ENCODE peak calls at places on chromosomes 16 and 17, in four cellular contexts. H is heart left ventricle, D is HCT116, Q is body of pancreas. Y is an unnamed sample. For H3K9me3, the result is how much of the 10 kb centered on the place peaks cover.

GRCh38 chr17:48997827-48998556 is 807 bp downstream of the IGF2BP1 start:
- ATAC-seq in D (no peak), Q (no peak), H (no peak), Y (no peak)

GRCh38 chr16:70438983-70439862 is at the start of gene ST3GAL2:
- ATAC-seq in H (peak), Q (peak), D (peak), Y (peak)

GRCh38 chr17:74999523-74999922 is 12.1 kb downstream of the CDR2L start:
- ATAC-seq in Q (no peak), H (peak), D (no peak), Y (no peak)

GRCh38 chr17:5210091-5210490 is 18.4 kb upstream of the ZNF594 start:
- ATAC-seq in D (no peak), H (no peak), Q (no peak), Y (no peak)

GRCh38 chr16:46747777-46748651 is at the start of gene MYLK3:
- ATAC-seq in Q (no peak), D (no peak), H (peak), Y (no peak)

GRCh38 chr16:4970010-4970409 is 11.9 kb downstream of the SEC14L5 start:
- ATAC-seq in H (no peak), D (no peak), Q (no peak), Y (no peak)

GRCh38 chr17:59373879-59374495 is 42.5 kb downstream of the YPEL2 start:
- ATAC-seq in D (no peak), H (no peak), Q (peak), Y (peak)

GRCh38 chr17:18161226-18162094 is 22.2 kb upstream of the ALKBH5 start:
- ATAC-seq in D (no peak), Q (no peak), H (no peak), Y (no peak)

GRCh38 chr17:78759203-78759968 is 22.7 kb downstream of the CYTH1 start:
- ATAC-seq in Q (peak), H (peak), D (no peak), Y (no peak)

GRCh38 chr17:2094891-2095535 is 40.1 kb downstream of the HIC1 start:
- ATAC-seq in H (peak), D (no peak), Q (peak), Y (peak)

GRCh38 chr17:83106913-83107655 is 27.7 kb downstream of the METRNL start:
- ATAC-seq in Q (no peak), D (no peak), H (no peak), Y (peak)

GRCh38 chr16:69520800-69521602 is 44.8 kb upstream of the NFAT5 start:
- ATAC-seq in Q (no peak), H (no peak), D (no peak), Y (no peak)

GRCh38 chr17:79835470-79835899 is 3.8 kb downstream of the CBX4 start:
- ATAC-seq in Q (no peak), D (no peak), H (no peak), Y (no peak)

GRCh38 chr17:50848039-50848438 is 12.7 kb downstream of the WFIKKN2 start:
- ATAC-seq in D (no peak), H (no peak), Q (no peak), Y (no peak)

GRCh38 chr16:53911506-53911905 is 207.6 kb downstream of the FTO start:
- ATAC-seq in D (no peak), H (no peak), Q (no peak), Y (no peak)

GRCh38 chr17:19270347-19270950 is 33.3 kb downstream of the EPN2 start:
- ATAC-seq in Q (no peak), H (no peak), D (peak), Y (no peak)

GRCh38 chr17:3843935-3844516 is 2.0 kb downstream of the NCBP3 start:
- ATAC-seq in Q (no peak), D (peak), H (no peak), Y (no peak)

GRCh38 chr16:54355251-54355650 is 68.7 kb upstream of the IRX3 start:
- ATAC-seq in D (no peak), Q (no peak), H (no peak), Y (no peak)

GRCh38 chr17:50192116-50192872 is 9.1 kb downstream of the COL1A1 start:
- ATAC-seq in H (no peak), Q (no peak), D (no peak), Y (no peak)

GRCh38 chr16:2096853-2097620 is 38.7 kb downstream of the PKD1 start:
- ATAC-seq in D (no peak), Q (peak), H (no peak), Y (peak)

GRCh38 chr16:68995011-68995504 is 110.4 kb upstream of the HAS3 start:
- ATAC-seq in D (peak), Q (no peak), H (no peak), Y (no peak)

GRCh38 chr17:76548378-76549214 is 8.8 kb downstream of the PRCD start:
- ATAC-seq in D (no peak), Q (no peak), H (no peak), Y (no peak)

GRCh38 chr16:74439685-74440084 is 18.4 kb upstream of the CLEC18B start:
- ATAC-seq in D (no peak), H (no peak), Q (no peak), Y (no peak)

GRCh38 chr16:782766-783403 is 5.3 kb downstream of the RPUSD1 start:
- ATAC-seq in D (no peak), H (no peak), Q (no peak), Y (no peak)

GRCh38 chr17:2189231-2189630 is 114.4 kb downstream of the SMG6 start:
- ATAC-seq in D (no peak), Q (no peak), H (peak), Y (no peak)

GRCh38 chr16:81654346-81654745 is 124.7 kb upstream of the PLCG2 start:
- ATAC-seq in D (peak), H (no peak), Q (no peak), Y (no peak)

GRCh38 chr16:53069772-53070171 is 15.0 kb downstream of the CHD9 start:
- ATAC-seq in Q (no peak), H (no peak), D (no peak), Y (no peak)

GRCh38 chr16:1908983-1909382 is 9.2 kb downstream of the HS3ST6 start:
- ATAC-seq in Q (no peak), H (no peak), D (no peak), Y (no peak)

GRCh38 chr16:20798364-20798763 is 7.9 kb downstream of the ERI2 start:
- ATAC-seq in D (no peak), Q (no peak), H (no peak), Y (no peak)

GRCh38 chr17:32692179-32692578 is 184.7 kb downstream of the MYO1D start:
- ATAC-seq in D (no peak), H (no peak), Q (no peak), Y (no peak)

GRCh38 chr17:61399131-61400057 is at the start of gene TBX2:
- ATAC-seq in H (peak), Q (peak), D (no peak), Y (peak)

GRCh38 chr17:71995570-71995969 is 125.2 kb upstream of the SOX9 start:
- ATAC-seq in H (no peak), Q (no peak), D (no peak), Y (no peak)

GRCh38 chr16:75039941-75040340 is 41.1 kb downstream of the ZNRF1 start:
- ATAC-seq in Q (no peak), D (no peak), H (no peak), Y (no peak)

GRCh38 chr17:39221572-39221971 is 4.2 kb downstream of the STAC2 start:
- ATAC-seq in Q (no peak), D (no peak), H (no peak), Y (no peak)

GRCh38 chr17:5354310-5354709 is 65.2 kb downstream of the NUP88 start:
- ATAC-seq in Q (no peak), D (no peak), H (no peak), Y (no peak)

GRCh38 chr17:18185391-18185790 is 1.8 kb downstream of the ALKBH5 start:
- ATAC-seq in Q (no peak), D (no peak), H (no peak), Y (no peak)

GRCh38 chr16:13931845-13932244 is 11.9 kb downstream of the ERCC4 start:
- ATAC-seq in Q (no peak), H (no peak), D (no peak), Y (no peak)

GRCh38 chr16:77805403-77805802 is 17.0 kb downstream of the VAT1L start:
- ATAC-seq in Q (no peak), D (no peak), H (peak), Y (no peak)

DNA sequence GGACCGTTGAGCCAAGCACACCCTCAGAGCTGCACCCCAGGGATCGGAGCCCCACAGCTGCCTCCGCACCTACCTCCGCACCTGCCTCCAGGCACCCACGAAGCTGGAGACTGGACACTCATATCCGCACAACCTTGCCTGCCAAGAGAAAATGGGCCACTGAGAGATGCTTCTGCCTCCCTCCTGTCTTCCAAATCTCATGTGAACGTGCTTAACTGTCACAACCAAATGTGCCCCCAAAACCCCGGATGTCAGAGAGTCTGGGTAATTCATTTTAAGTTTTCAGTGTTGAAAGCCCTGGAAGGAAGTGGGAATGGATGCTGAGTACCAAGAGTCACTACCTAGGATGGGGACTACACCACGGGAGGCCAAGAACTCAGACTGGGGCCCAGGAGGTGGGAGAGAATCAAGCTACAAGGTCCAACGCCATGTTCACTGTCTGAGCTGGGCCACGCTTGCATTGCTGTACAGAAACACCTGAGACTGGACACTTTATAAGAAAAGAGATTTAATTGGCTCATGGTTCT is 49.5 kb upstream of the MEAK7 start:
- ATAC-seq in D (no peak), H (no peak), Q (no peak), Y (no peak)
- H3K9me3 ChIP-seq in D (under half), H (under half), Q (under half), Y (under half)

DNA sequence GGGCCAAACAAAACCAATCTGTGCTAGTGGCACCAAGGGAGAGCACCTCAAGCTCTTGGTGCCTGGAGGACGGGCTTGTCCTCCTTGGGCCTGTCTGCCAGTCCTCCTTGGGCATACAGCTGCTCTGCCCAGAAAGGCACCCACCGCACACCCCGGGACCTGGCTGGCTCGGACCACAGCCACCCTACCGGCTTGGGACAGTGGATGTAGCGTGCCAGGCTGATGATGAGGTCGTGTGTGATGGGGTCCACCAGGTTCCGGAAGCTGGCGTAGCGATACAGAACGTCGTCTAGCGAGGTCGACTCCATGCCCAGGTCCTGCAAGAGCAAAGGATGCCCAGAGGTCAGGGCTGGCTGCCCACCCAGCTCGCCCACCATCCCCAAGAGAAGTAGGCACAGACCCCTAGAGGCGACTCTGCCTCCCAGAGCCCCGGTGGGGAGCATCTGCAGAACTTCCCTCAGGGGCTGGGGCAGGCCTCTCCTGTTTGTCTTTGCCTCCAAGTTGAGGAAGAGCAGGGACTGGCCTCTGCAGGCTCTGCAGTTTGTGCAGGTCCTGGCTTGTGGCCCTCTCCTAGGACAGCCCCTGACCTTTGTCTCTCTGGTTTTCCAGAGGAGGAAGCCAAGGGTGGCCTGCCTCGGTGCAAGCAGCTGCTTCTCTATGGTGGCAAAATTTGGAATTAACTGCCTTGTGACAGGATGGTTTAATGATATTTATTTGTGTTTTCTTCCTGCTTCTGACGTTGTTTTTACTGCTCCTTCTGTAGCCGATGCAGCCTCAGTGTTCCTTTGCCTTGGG is 29.7 kb downstream of the LRRC75A start:
- ATAC-seq in Q (no peak), D (no peak), H (no peak), Y (no peak)
- H3K27ac ChIP-seq in Q (no peak), D (no peak), H (no peak), Y (no peak)

GRCh38 chr17:1036845-1037237 is 39.9 kb downstream of the TIMM22 start:
- ATAC-seq in H (no peak), D (no peak), Q (no peak), Y (no peak)
- H3K9me3 ChIP-seq in H (under half), D (under half), Q (under half), Y (under half)

DNA sequence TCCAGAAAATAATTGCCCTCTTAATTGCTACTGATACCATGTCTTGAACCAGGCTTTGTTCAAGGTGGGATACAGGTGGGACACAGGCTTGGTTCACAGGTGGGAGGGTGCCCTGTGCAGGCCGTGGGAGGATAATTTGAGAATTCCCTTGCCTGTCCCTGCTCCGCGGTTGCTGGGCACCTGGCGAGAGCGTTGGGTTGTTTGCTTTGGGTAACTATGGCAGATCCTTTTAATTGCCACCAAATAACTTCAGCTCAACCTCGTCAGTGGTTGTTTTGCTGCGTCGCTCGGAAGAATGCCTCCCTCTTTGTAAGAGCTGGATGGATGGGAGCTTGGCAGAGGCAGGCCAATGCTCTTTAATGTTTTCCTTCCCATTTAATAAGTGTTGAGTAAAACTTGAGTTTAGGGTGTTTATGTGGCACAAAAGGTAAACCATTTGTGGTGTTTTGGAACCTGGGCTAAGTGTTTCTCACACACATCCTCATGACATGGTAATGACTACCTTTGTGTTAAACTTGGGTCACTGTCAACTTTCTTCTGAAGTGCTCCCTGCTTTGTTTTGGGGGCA is 202.5 kb downstream of the MSI2 start:
- ATAC-seq in H (no peak), Q (no peak), D (peak), Y (no peak)
- H3K27ac ChIP-seq in H (no peak), Q (no peak), D (peak), Y (no peak)

GRCh38 chr16:50414152-50414551 is 45.4 kb upstream of the BRD7 start:
- ATAC-seq in H (no peak), D (no peak), Q (no peak), Y (no peak)
- H3K9me3 ChIP-seq in H (under half), D (under half), Q (under half), Y (under half)

GRCh38 chr17:21373696-21374454 is 2.3 kb upstream of the KCNJ12 start:
- ATAC-seq in Q (no peak), H (no peak), D (no peak), Y (no peak)
- H3K27ac ChIP-seq in Q (no peak), H (no peak), D (no peak), Y (no peak)